ENCODE peak calls at places on chromosomes 12 and 14, in seven cellular contexts. K, C, D, J, M, Q and N are unnamed samples.

GRCh38 chr14:101507306-101508150 is 53.8 kb upstream of the DIO3 start:
- DNase-seq in K (no peak), C (no peak), D (no peak), J (no peak), M (no peak), Q (no peak), N (no peak)

GRCh38 chr12:26001530-26001929 is 43.0 kb downstream of the RASSF8 start:
- DNase-seq in K (no peak), C (no peak), D (no peak), J (peak), M (no peak), Q (no peak), N (no peak)

GRCh38 chr14:35337557-35338255 is 45.5 kb downstream of the PSMA6 start:
- DNase-seq in K (no peak), C (no peak), D (no peak), J (no peak), M (no peak), Q (no peak), N (no peak)

GRCh38 chr14:34064349-34064748 is 113.5 kb upstream of the EGLN3 start:
- DNase-seq in K (no peak), C (peak), D (peak), J (no peak), M (no peak), Q (peak), N (no peak)

GRCh38 chr12:70327541-70327940 is 38.5 kb upstream of the KCNMB4 start:
- DNase-seq in K (no peak), C (no peak), D (no peak), J (no peak), M (no peak), Q (no peak), N (no peak)

GRCh38 chr12:42382013-42382696 is 56.2 kb downstream of the PPHLN1 start:
- DNase-seq in K (no peak), C (no peak), D (peak), J (no peak), M (no peak), Q (no peak), N (no peak)

GRCh38 chr12:28704477-28705169 is 444.5 kb upstream of the FAR2 start:
- DNase-seq in K (no peak), C (no peak), D (peak), J (peak), M (no peak), Q (peak), N (no peak)

GRCh38 chr12:69112616-69113015 is 126.8 kb upstream of the CPSF6 start:
- DNase-seq in K (no peak), C (no peak), D (no peak), J (no peak), M (no peak), Q (no peak), N (no peak)

GRCh38 chr12:26786491-26787124 is 46.4 kb downstream of the ITPR2 start:
- DNase-seq in K (no peak), C (no peak), D (peak), J (no peak), M (no peak), Q (no peak), N (no peak)

GRCh38 chr12:117151195-117152031 is 38.9 kb downstream of the FBXO21 start:
- DNase-seq in K (no peak), C (no peak), D (peak), J (peak), M (peak), Q (peak), N (peak)

GRCh38 chr12:70486588-70486987 is 120.5 kb downstream of the KCNMB4 start:
- DNase-seq in K (no peak), C (no peak), D (no peak), J (no peak), M (no peak), Q (peak), N (no peak)

GRCh38 chr14:69693145-69693544 is 73.8 kb upstream of the SRSF5 start:
- DNase-seq in K (no peak), C (no peak), D (no peak), J (no peak), M (no peak), Q (no peak), N (peak)

DNA sequence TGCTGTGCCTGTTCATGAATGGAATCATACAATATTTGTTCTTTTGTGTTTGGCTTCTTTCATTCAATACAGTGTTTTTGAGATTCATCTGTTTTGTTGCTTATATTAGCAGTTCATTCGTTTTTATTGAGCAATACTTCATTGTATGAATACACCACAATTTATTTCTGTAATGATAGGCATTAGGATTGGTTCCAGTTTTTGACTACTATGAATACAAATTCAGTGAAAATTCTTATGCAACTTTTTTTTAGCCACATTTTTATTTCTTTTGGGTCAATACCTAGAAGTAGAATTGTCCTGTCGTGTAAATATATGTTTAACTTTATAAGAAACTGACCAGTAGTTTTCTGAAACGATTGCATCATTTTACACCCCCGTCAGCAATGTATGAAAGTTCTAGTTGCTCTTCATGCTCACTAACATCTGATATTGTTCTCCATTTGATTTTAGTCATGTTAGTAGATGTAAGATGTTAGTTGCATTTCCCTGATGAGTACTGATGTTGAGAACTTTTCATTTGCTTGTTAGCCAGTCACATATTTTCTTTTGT is 127.5 kb downstream of the TGFB3 start:
- DNase-seq in K (no peak), C (no peak), D (no peak), J (no peak), M (no peak), Q (no peak), N (no peak)
- TF ChIP-seq CTCF in K (no peak), C (no peak), D (no peak), J (no peak), M (no peak), Q (no peak), N (no peak)

GRCh38 chr12:74365178-74365964 is 172.3 kb upstream of the ATXN7L3B start:
- DNase-seq in K (no peak), C (no peak), D (peak), J (peak), M (peak), Q (peak), N (peak)

DNA sequence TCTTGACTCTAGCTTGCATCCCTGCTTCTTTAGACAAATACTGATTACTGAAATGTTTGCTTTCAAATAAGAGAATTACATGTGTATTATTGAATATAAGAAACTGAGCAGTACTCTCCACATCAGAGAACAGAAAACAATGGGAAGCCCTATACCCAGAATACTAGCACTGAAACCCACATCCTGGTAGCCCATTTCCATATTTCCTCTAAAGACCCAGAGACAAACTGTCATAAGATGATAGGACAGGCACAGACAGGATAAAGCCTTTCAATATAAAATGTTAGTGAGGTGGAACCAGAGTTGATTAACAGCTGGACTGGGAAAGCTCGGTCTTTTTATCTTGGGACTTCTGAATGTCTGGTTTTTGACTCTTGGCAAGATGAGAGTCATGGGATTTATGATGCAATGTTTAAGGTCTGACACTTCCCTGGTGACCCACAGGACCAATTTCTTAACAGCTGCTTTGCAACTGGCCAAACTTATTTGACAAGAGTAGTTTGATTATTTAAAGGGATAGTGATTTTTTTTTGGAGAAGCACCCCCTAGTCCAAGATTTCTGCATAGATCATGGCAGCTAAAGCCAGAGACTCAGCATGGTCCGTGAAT is 166.9 kb upstream of the ATXN7L3B start:
- DNase-seq in K (no peak), C (no peak), D (no peak), J (no peak), M (no peak), Q (peak), N (no peak)
- TF ChIP-seq CTCF in K (no peak), C (no peak), D (no peak), J (no peak), M (no peak), Q (no peak), N (no peak)

DNA sequence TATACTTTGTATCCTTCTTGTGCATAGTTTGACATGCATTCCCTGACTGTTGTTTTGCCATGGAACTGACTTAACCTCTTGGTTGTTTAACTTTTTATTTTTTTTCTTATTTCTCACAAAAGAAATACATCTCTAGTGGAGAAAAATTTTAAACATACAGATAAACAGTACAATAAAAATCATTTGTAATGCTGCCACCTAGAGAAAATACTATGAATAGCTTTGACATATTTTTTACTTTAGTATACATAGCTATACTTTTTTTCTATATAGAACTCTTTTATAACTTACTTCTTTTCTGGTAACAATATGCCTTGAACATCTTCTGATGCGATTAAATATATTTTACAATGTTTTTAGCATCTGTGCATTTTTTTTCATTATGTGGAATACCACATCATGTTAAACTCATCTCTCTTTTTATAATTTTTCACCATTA is 184.5 kb downstream of the AKAP6 start:
- DNase-seq in K (no peak), C (no peak), D (peak), J (peak), M (no peak), Q (no peak), N (no peak)
- TF ChIP-seq CTCF in K (peak), C (peak), D (peak), J (peak), M (peak), Q (no peak), N (peak)

GRCh38 chr12:19243577-19243976 is 114.0 kb downstream of the PLEKHA5 start:
- DNase-seq in K (no peak), C (no peak), D (no peak), J (no peak), M (no peak), Q (no peak), N (no peak)

GRCh38 chr12:19239616-19240234 is 110.2 kb downstream of the PLEKHA5 start:
- DNase-seq in K (no peak), C (no peak), D (peak), J (peak), M (no peak), Q (peak), N (no peak)

GRCh38 chr12:19245126-19245525 is 115.6 kb downstream of the PLEKHA5 start:
- DNase-seq in K (no peak), C (no peak), D (no peak), J (no peak), M (no peak), Q (no peak), N (no peak)

GRCh38 chr12:19245656-19246055 is 116.1 kb downstream of the PLEKHA5 start:
- DNase-seq in K (no peak), C (no peak), D (no peak), J (no peak), M (no peak), Q (no peak), N (no peak)

DNA sequence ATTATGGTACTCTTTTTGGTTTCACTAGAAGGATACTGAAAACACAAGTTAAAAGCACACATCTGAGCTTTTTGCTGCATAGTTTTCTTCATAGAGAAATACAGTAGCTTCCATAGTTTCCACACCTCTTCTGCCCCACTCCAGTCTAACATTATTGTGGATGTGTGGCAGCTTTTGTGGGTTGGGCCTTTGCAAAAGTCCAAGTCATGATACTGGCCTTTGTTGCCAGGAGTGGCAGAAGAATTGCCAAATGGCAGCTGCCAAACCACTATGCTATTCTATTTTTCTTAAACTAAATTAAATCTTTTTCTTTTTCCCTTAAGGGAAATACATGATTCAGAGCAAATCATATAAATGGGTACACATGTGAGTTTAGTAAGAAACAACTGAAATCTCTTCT is 114.8 kb downstream of the PLEKHA5 start:
- DNase-seq in K (no peak), C (no peak), D (no peak), J (no peak), M (no peak), Q (peak), N (no peak)
- TF ChIP-seq CTCF in K (no peak), C (no peak), D (no peak), J (no peak), M (no peak), Q (no peak), N (no peak)